ENCODE peak calls at places on chromosomes 3 and 15, in ten cellular contexts. X is thyroid gland; A is NCI-H2081; O is T follicular helper cell; N is CD4-positive, alpha-beta T cell; B is MM.1S; Z is activated CD4-positive, alpha-beta T cell treated with anti-CD3 and anti-CD28 coated beads for 48 hours; V is GDM1; D is M059J; C is NCI-H2029 treated with DMSO at 0.1 percent for 48 hours. E is an unnamed sample.

GRCh38 chr15:84749111-84749991 is 959 bp downstream of the ZNF592 start:
- DNase-seq in X (peak), B (peak), D (peak), Z (peak), N (peak), C (no peak), O (peak), V (no peak), A (no peak), E (peak)

GRCh38 chr3:195549931-195550519 is 6.9 kb upstream of the PPP1R2 start:
- DNase-seq in Z (peak), V (no peak), O (peak), B (peak), A (no peak), N (peak), X (peak), C (no peak), D (no peak), E (peak)

GRCh38 chr3:178392553-178392952 is 143.7 kb upstream of the KCNMB2 start:
- DNase-seq in C (no peak), N (no peak), X (no peak), V (no peak), B (no peak), A (peak), O (no peak), Z (no peak), D (peak), E (no peak)

GRCh38 chr3:52432225-52432624 is 12.7 kb downstream of the SEMA3G start:
- DNase-seq in N (no peak), C (no peak), B (no peak), X (no peak), D (no peak), A (no peak), O (no peak), V (no peak), Z (no peak), E (no peak)

GRCh38 chr3:195372220-195372619 is 70.6 kb downstream of the ACAP2 start:
- DNase-seq in C (no peak), D (no peak), A (no peak), B (no peak), Z (no peak), O (no peak), V (no peak), X (no peak), N (no peak), E (no peak)

GRCh38 chr15:65044724-65045481 is at the start of gene SLC51B:
- DNase-seq in N (no peak), C (no peak), X (no peak), O (no peak), D (no peak), B (no peak), Z (no peak), A (no peak), V (no peak), E (no peak)

GRCh38 chr3:106965286-106965685 is 412.0 kb upstream of the CCDC54 start:
- DNase-seq in V (no peak), X (peak), B (no peak), O (no peak), Z (no peak), C (no peak), N (no peak), D (peak), A (no peak), E (no peak)

GRCh38 chr15:32105258-32106248 is 75.2 kb downstream of the CHRNA7 start:
- DNase-seq in O (no peak), B (no peak), C (no peak), D (no peak), A (no peak), X (peak), Z (no peak), N (no peak), V (no peak), E (no peak)

GRCh38 chr3:133540896-133541674 is 32.4 kb upstream of the CDV3 start:
- DNase-seq in D (peak), B (peak), N (no peak), X (no peak), C (no peak), O (no peak), A (no peak), Z (no peak), V (no peak), E (no peak)

GRCh38 chr15:47429376-47429775 is 287.9 kb upstream of the SEMA6D start:
- DNase-seq in N (no peak), C (no peak), X (no peak), D (no peak), A (no peak), V (no peak), B (no peak), O (no peak), Z (no peak), E (no peak)

GRCh38 chr3:194691481-194692281 is 6.0 kb downstream of the FAM43A start:
- DNase-seq in V (peak), A (no peak), X (peak), C (no peak), Z (no peak), N (no peak), O (no peak), D (no peak), B (no peak), E (no peak)

GRCh38 chr3:113104746-113105479 is 106.4 kb upstream of the BOC start:
- DNase-seq in B (no peak), D (no peak), Z (no peak), C (no peak), A (no peak), V (no peak), O (no peak), N (no peak), X (peak), E (no peak)

GRCh38 chr3:70516081-70516480 is 203.6 kb upstream of the MDFIC2 start:
- DNase-seq in N (no peak), D (no peak), O (no peak), V (no peak), X (no peak), A (no peak), Z (no peak), B (no peak), C (no peak), E (no peak)

GRCh38 chr3:58072046-58072445 is 63.8 kb downstream of the FLNB start:
- DNase-seq in V (no peak), Z (no peak), N (no peak), B (no peak), A (no peak), D (peak), X (no peak), C (no peak), O (no peak), E (no peak)

GRCh38 chr3:53223541-53223966 is 32.3 kb downstream of the TKT start:
- DNase-seq in O (no peak), A (no peak), V (no peak), X (no peak), Z (no peak), B (no peak), D (no peak), C (no peak), N (no peak), E (no peak)

GRCh38 chr3:30518201-30518864 is 88.1 kb upstream of the TGFBR2 start:
- DNase-seq in X (peak), D (no peak), V (no peak), A (peak), B (no peak), O (no peak), C (peak), Z (no peak), N (no peak), E (no peak)

GRCh38 chr15:58257776-58258325 is 119.7 kb downstream of the AQP9 start:
- DNase-seq in D (no peak), C (no peak), V (no peak), O (no peak), X (no peak), A (peak), N (no peak), B (no peak), Z (no peak), E (no peak)

GRCh38 chr3:106794442-106794841 is 582.8 kb upstream of the CCDC54 start:
- DNase-seq in A (no peak), X (no peak), B (no peak), V (no peak), Z (no peak), N (no peak), D (peak), C (no peak), O (no peak), E (no peak)

GRCh38 chr15:81400640-81401236 is 26.7 kb upstream of the TMC3 start:
- DNase-seq in O (no peak), A (peak), N (no peak), V (peak), B (peak), C (peak), D (peak), Z (no peak), X (no peak), E (peak)

GRCh38 chr3:131221731-131222130 is 159.8 kb upstream of the NUDT16 start:
- DNase-seq in B (no peak), A (no peak), C (no peak), X (no peak), O (no peak), V (no peak), N (no peak), Z (no peak), D (peak), E (no peak)

GRCh38 chr15:84600687-84601554 is at the start of gene ZSCAN2:
- DNase-seq in D (peak), V (peak), X (peak), A (peak), B (peak), N (peak), O (peak), C (peak), Z (peak), E (peak)

GRCh38 chr3:149388001-149388435 is 10.6 kb upstream of the TM4SF1 start:
- DNase-seq in X (no peak), B (no peak), D (peak), Z (no peak), O (no peak), N (no peak), C (no peak), V (no peak), A (no peak), E (no peak)